ENCODE peak calls at places on chromosomes 11 and 22, in six cellular contexts. R, V, C, E, Z and S are unnamed samples.

GRCh38 chr11:120883404-120884135 is 140.3 kb upstream of the TBCEL start:
- DNase-seq in R (peak), V (no peak), C (no peak), E (peak), Z (no peak), S (no peak)

GRCh38 chr22:44664149-44664548 is 37.9 kb upstream of the PRR5 start:
- DNase-seq in R (peak), V (no peak), C (peak), E (no peak), Z (no peak), S (no peak)

GRCh38 chr22:37459211-37459610 is 27.0 kb downstream of the MFNG start:
- DNase-seq in R (no peak), V (no peak), C (no peak), E (no peak), Z (no peak), S (no peak)

GRCh38 chr11:587978-588380 is 11.7 kb downstream of the PHRF1 start:
- DNase-seq in R (peak), V (no peak), C (peak), E (no peak), Z (no peak), S (no peak)

GRCh38 chr11:6204708-6205107 is 649 bp upstream of the C11orf42 start:
- DNase-seq in R (no peak), V (no peak), C (no peak), E (no peak), Z (no peak), S (no peak)

GRCh38 chr11:40819230-40819629 is 640.2 kb downstream of the LRRC4C start:
- DNase-seq in R (no peak), V (no peak), C (no peak), E (peak), Z (no peak), S (no peak)

GRCh38 chr11:35764414-35764813 is 101.8 kb downstream of the TRIM44 start:
- DNase-seq in R (no peak), V (no peak), C (no peak), E (no peak), Z (no peak), S (no peak)

GRCh38 chr22:50425179-50425916 is 49.5 kb downstream of the SBF1 start:
- DNase-seq in R (no peak), V (no peak), C (no peak), E (no peak), Z (no peak), S (no peak)

GRCh38 chr11:3671334-3672254 is at the start of gene CHRNA10:
- DNase-seq in R (no peak), V (no peak), C (no peak), E (no peak), Z (no peak), S (no peak)

GRCh38 chr11:120820040-120820439 is 203.9 kb upstream of the TBCEL start:
- DNase-seq in R (peak), V (no peak), C (no peak), E (no peak), Z (no peak), S (no peak)

GRCh38 chr22:49084203-49084602 is 743.5 kb downstream of the BRD1 start:
- DNase-seq in R (no peak), V (no peak), C (no peak), E (no peak), Z (no peak), S (no peak)

GRCh38 chr22:26725012-26725676 is 67.8 kb downstream of the MIAT start:
- DNase-seq in R (no peak), V (no peak), C (no peak), E (no peak), Z (no peak), S (no peak)

GRCh38 chr11:3616721-3617460 is 24.9 kb downstream of the ART5 start:
- DNase-seq in R (peak), V (no peak), C (no peak), E (peak), Z (no peak), S (no peak)

GRCh38 chr11:61827573-61828378 is at the start of gene FADS2:
- DNase-seq in R (peak), V (no peak), C (peak), E (peak), Z (peak), S (peak)

GRCh38 chr11:112477929-112478317 is 217.3 kb upstream of the PLET1 start:
- DNase-seq in R (no peak), V (no peak), C (no peak), E (peak), Z (no peak), S (no peak)

GRCh38 chr22:49967333-49968241 is 7.0 kb downstream of the PIM3 start:
- DNase-seq in R (peak), V (peak), C (no peak), E (peak), Z (no peak), S (peak)

GRCh38 chr11:93545566-93545965 is 2.4 kb upstream of the SMCO4 start:
- DNase-seq in R (no peak), V (no peak), C (no peak), E (no peak), Z (no peak), S (no peak)

GRCh38 chr11:37907461-37908223 is 1309.6 kb upstream of the RAG2 start:
- DNase-seq in R (peak), V (no peak), C (no peak), E (no peak), Z (no peak), S (no peak)

GRCh38 chr11:119206512-119207299 is 567 bp downstream of the CBL start:
- DNase-seq in R (peak), V (peak), C (peak), E (no peak), Z (peak), S (no peak)

GRCh38 chr11:99979052-99979451 is 708.0 kb upstream of the ARHGAP42 start:
- DNase-seq in R (no peak), V (no peak), C (no peak), E (no peak), Z (no peak), S (no peak)

GRCh38 chr11:46296520-46297448 is 19.3 kb downstream of the CREB3L1 start:
- DNase-seq in R (peak), V (no peak), C (peak), E (peak), Z (no peak), S (no peak)

GRCh38 chr11:57545883-57546282 is 8.5 kb downstream of the SMTNL1 start:
- DNase-seq in R (no peak), V (no peak), C (no peak), E (no peak), Z (no peak), S (no peak)

GRCh38 chr22:29704528-29705285 is 15.1 kb upstream of the CABP7 start:
- DNase-seq in R (no peak), V (no peak), C (peak), E (no peak), Z (no peak), S (peak)

GRCh38 chr11:34308821-34309585 is 48.8 kb downstream of the ABTB2 start:
- DNase-seq in R (no peak), V (no peak), C (no peak), E (no peak), Z (no peak), S (no peak)

GRCh38 chr22:33726294-33726711 is 194.0 kb downstream of the LARGE1 start:
- DNase-seq in R (no peak), V (no peak), C (peak), E (no peak), Z (no peak), S (no peak)

GRCh38 chr11:35794850-35795249 is 132.3 kb downstream of the TRIM44 start:
- DNase-seq in R (no peak), V (no peak), C (peak), E (no peak), Z (peak), S (no peak)

GRCh38 chr22:43851058-43851978 is 11.0 kb downstream of the SULT4A1 start:
- DNase-seq in R (peak), V (no peak), C (no peak), E (peak), Z (no peak), S (no peak)

GRCh38 chr22:30574095-30574981 is at the start of gene GAL3ST1:
- DNase-seq in R (peak), V (no peak), C (no peak), E (peak), Z (no peak), S (peak)

GRCh38 chr22:29762263-29762662 is 4.5 kb downstream of the ZMAT5 start:
- DNase-seq in R (no peak), V (no peak), C (no peak), E (peak), Z (no peak), S (no peak)

GRCh38 chr11:65890324-65891179 is at the start of gene CCDC85B:
- DNase-seq in R (peak), V (peak), C (peak), E (peak), Z (peak), S (peak)

GRCh38 chr11:126317681-126318641 is 14.1 kb downstream of the DCPS start:
- DNase-seq in R (peak), V (peak), C (peak), E (no peak), Z (no peak), S (no peak)

GRCh38 chr11:8807544-8808225 is 103.3 kb upstream of the AKIP1 start:
- DNase-seq in R (peak), V (no peak), C (no peak), E (no peak), Z (peak), S (no peak)

DNA sequence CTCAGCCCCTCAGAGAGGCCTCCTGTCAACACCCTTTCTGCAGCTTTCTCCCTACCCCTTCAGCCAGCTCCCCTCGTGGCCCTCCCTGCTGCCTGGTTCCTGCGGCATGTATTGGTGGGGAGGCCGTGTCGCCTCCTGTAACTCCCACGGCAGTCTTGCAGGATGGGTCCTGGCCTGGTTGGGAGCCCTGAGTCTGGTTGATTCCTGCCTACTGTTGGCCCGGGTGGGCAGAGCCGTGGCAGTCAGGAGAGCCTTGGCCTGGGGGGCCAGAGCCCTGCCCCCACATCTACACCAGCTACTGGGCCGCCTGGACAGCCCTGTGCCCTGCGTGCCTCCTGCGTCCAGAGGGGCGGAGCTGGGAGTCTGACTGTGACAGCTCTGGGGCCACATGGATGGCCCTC is 30.3 kb upstream of the GRAMD4 start:
- DNase-seq in R (no peak), V (no peak), C (no peak), E (no peak), Z (no peak), S (no peak)
- H3K27ac ChIP-seq in R (no peak), V (no peak), C (no peak), E (no peak), Z (no peak), S (no peak)

GRCh38 chr11:71137376-71137775 is 115.0 kb downstream of the SHANK2 start:
- DNase-seq in R (no peak), V (no peak), C (no peak), E (no peak), Z (no peak), S (no peak)

GRCh38 chr11:71140206-71140919 is 112.0 kb downstream of the SHANK2 start:
- DNase-seq in R (no peak), V (no peak), C (no peak), E (no peak), Z (no peak), S (no peak)

GRCh38 chr11:71139516-71140205 is 112.7 kb downstream of the SHANK2 start:
- DNase-seq in R (no peak), V (no peak), C (no peak), E (no peak), Z (no peak), S (peak)

GRCh38 chr11:71136095-71136845 is 116.1 kb downstream of the SHANK2 start:
- DNase-seq in R (no peak), V (no peak), C (no peak), E (no peak), Z (no peak), S (no peak)

GRCh38 chr11:71138737-71139425 is 113.5 kb downstream of the SHANK2 start:
- DNase-seq in R (no peak), V (no peak), C (no peak), E (no peak), Z (no peak), S (no peak)
- H3K27ac ChIP-seq in R (no peak), V (no peak), C (no peak), E (no peak), Z (no peak), S (peak)

GRCh38 chr22:25331050-25331449 is 111.6 kb downstream of the CRYBB2 start:
- DNase-seq in R (no peak), V (no peak), C (no peak), E (no peak), Z (no peak), S (no peak)
- H3K27ac ChIP-seq in R (no peak), V (no peak), C (no peak), E (no peak), Z (no peak), S (no peak)

GRCh38 chr22:20026996-20027601 is 6.2 kb downstream of the TANGO2 start:
- DNase-seq in R (no peak), V (no peak), C (no peak), E (no peak), Z (no peak), S (no peak)
- H3K27ac ChIP-seq in R (no peak), V (no peak), C (no peak), E (no peak), Z (peak), S (no peak)

DNA sequence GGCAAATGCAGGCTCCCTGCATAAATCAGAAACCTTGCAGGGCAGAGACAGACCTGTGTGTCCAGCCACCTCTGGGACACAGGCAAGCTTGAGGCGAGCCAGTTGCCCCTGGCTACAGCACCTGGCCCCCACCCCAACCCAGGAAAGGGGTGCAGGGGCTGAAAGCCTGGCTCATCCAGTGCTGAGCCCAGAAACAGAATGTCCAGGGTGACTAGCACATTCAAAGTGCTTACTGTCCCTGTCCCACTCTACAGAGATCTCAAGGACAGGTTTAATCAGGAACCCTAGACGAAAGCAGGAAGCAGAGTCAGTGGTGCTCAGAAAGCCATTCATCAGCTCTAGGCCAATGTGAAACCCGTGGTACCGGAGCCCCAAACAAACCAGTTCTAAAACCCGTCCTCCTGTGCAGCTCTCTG is 31.9 kb downstream of the PLEKHA7 start:
- DNase-seq in R (no peak), V (peak), C (no peak), E (no peak), Z (no peak), S (no peak)
- H3K27ac ChIP-seq in R (no peak), V (peak), C (no peak), E (peak), Z (no peak), S (peak)